ENCODE peak calls at places on chromosomes 12 and 14, in six cellular contexts. D, S, O, N, R and I are unnamed samples.

GRCh38 chr12:29847246-29847645 is 63.5 kb upstream of the TMTC1 start:
- DNase-seq in D (no peak), R (no peak), O (no peak), S (no peak), N (no peak), I (no peak)

GRCh38 chr12:131105736-131106356 is 152.1 kb downstream of the ADGRD1 start:
- DNase-seq in S (no peak), R (no peak), N (no peak), O (peak; percentile 15), D (no peak), I (no peak)

GRCh38 chr14:105069887-105070759 is 4.9 kb upstream of the GPR132 start:
- DNase-seq in O (peak; percentile 28), N (peak; percentile 26), S (no peak), R (no peak), D (peak; percentile 33), I (no peak)

GRCh38 chr12:72207756-72208155 is 64.4 kb upstream of the TRHDE start:
- DNase-seq in N (no peak), D (no peak), S (no peak), R (no peak), O (no peak), I (no peak)

GRCh38 chr12:10409387-10409786 is at the start of gene KLRC4:
- DNase-seq in N (peak; percentile 52), D (peak; percentile 16), S (no peak), O (no peak), R (no peak), I (no peak)

GRCh38 chr12:24111101-24111500 is 161.6 kb upstream of the SOX5 start:
- DNase-seq in D (peak; percentile 79), R (no peak), O (no peak), S (no peak), N (peak; percentile 13), I (no peak)

GRCh38 chr12:63821781-63822251 is 22.7 kb upstream of the SRGAP1 start:
- DNase-seq in N (no peak), R (no peak), S (no peak), O (no peak), D (peak; percentile 47), I (no peak)

GRCh38 chr12:94614288-94614721 is 36.1 kb downstream of the TMCC3 start:
- DNase-seq in S (peak; percentile 95), N (no peak), D (no peak), O (peak; percentile 76), R (no peak), I (peak; percentile 76)

GRCh38 chr14:101757064-101757838 is 4.3 kb upstream of the PPP2R5C start:
- DNase-seq in D (no peak), R (no peak), S (no peak), O (no peak), N (no peak), I (no peak)
- H4K8ac ChIP-seq in D (no peak overlapping the region), R (no peak overlapping the region), S (no peak overlapping the region), O (no peak overlapping the region), N (no peak overlapping the region), I (no peak overlapping the region)

GRCh38 chr12:66169221-66170170 is at the start of gene TMBIM4:
- DNase-seq in O (peak; percentile 92), S (peak; percentile 97), D (peak; percentile 95), R (peak; percentile 69), N (peak; percentile 88), I (peak; percentile 73)
- H3K18ac ChIP-seq in O (peak within 1 kb of the TSS; percentile 88), S (peak within 1 kb of the TSS; percentile 88), D (peak within 1 kb of the TSS; percentile 96), R (peak within 1 kb of the TSS; percentile 100), N (peak within 1 kb of the TSS; percentile 97), I (peak within 1 kb of the TSS; percentile 97)

GRCh38 chr14:102187044-102187443 is 47.3 kb downstream of the WDR20 start:
- DNase-seq in D (peak; percentile 87), O (no peak), R (no peak), S (no peak), N (peak; percentile 87), I (no peak)

GRCh38 chr14:102189858-102190257 is 50.2 kb downstream of the WDR20 start:
- DNase-seq in S (peak; percentile 26), D (no peak), R (no peak), N (no peak), O (no peak), I (no peak)

GRCh38 chr14:102185360-102185759 is 45.7 kb downstream of the WDR20 start:
- DNase-seq in S (no peak), O (no peak), R (no peak), N (no peak), D (no peak), I (no peak)

GRCh38 chr14:102188187-102188586 is 48.5 kb downstream of the WDR20 start:
- DNase-seq in D (no peak), R (no peak), S (no peak), N (no peak), O (no peak), I (no peak)

DNA sequence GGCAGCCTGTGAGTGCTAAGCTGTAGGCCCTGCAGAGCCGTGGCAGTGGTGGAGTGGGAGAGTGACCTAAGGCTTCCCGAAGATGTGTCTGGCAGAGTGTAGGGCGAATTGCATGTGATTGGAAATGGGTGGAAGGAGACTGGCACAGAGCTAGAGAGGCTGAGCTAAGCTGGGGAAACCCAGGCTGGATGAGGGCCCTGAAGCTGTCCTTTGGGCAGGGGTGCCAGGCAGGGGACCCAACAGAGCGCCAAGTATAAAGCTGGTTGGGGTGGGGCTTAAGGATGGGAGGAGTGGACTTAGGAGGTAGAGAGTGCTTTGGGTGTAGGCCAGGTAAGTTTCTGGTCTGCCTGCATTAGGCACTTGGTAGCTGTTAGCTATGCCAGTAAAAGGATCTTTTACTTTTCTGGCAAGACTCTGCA is 47.9 kb downstream of the WDR20 start:
- DNase-seq in R (no peak), D (no peak), S (no peak), N (no peak), O (no peak), I (no peak)
- H4K8ac ChIP-seq in R (no peak overlapping the region), D (no peak overlapping the region), S (no peak overlapping the region), N (peak overlapping the region; percentile 7), O (no peak overlapping the region), I (no peak overlapping the region)

GRCh38 chr12:120103371-120103770 is 13.2 kb downstream of the RAB35 start:
- DNase-seq in N (no peak), R (no peak), O (no peak), S (no peak), D (no peak), I (no peak)
- H3K18ac ChIP-seq in N (no peak overlapping the region), R (no peak overlapping the region), O (no peak overlapping the region), S (no peak overlapping the region), D (no peak overlapping the region), I (peak overlapping the region; percentile 18)

GRCh38 chr14:91061309-91061887 is 957 bp upstream of the RPS6KA5 start:
- DNase-seq in S (peak; percentile 60), O (no peak), R (no peak), D (no peak), N (no peak), I (no peak)

GRCh38 chr14:91062600-91062999 is 2.2 kb upstream of the RPS6KA5 start:
- DNase-seq in N (no peak), D (no peak), S (no peak), O (no peak), R (no peak), I (no peak)

GRCh38 chr14:91059576-91060471 is 617 bp downstream of the RPS6KA5 start:
- DNase-seq in S (peak; percentile 41), O (peak; percentile 60), D (no peak), R (peak; percentile 77), N (no peak), I (peak; percentile 39)

GRCh38 chr14:91063119-91063518 is 2.7 kb upstream of the RPS6KA5 start:
- DNase-seq in R (no peak), D (no peak), N (no peak), S (no peak), O (no peak), I (no peak)

DNA sequence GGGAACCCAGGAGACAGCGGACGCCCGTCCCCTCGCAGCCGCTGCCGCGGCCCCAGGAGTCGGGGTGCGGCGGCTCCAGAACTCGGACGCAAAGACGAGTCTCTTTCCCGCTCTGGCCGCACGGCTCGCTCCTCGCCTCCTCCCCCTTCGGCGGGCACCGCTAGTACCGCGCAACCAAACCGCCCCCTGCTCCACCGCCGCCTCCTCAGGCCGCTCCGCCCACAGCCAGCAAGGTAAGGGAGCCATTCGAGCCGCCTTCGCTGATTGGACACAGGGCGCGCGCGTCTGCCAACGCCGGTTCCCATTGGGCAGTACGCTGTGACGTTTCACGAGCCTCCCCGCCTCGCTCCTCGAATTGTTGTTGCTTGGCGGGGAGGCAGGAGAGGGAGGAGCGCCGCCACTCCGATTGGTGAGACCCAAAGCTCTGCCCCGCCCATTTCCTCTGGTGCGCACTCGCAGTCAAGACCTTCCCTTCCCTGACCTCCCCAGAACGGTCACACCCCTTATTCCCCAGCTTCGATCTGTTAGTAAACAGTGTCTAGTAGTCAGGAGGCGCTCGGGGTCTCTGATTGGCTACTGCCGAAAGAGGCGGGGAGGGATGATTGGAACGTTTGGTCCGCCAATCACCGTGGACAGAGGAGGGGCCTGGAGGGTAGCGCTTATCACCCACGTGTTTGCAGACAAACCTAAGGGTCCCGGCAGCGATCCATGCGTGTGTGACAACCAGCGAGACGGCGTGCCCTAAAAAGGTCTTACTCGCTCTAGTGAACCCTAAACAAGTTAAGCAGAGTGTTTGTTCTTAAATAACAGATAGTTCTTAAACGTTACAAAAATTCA is at the start of gene RPS6KA5:
- DNase-seq in R (peak; percentile 98), S (peak; percentile 100), N (peak; percentile 100), O (peak; percentile 100), D (peak; percentile 100), I (peak; percentile 100)
- H4K8ac ChIP-seq in R (peak within 1 kb of the TSS; percentile 97), S (no peak within 1 kb of the TSS), N (peak within 1 kb of the TSS; percentile 81), O (no peak within 1 kb of the TSS), D (no peak within 1 kb of the TSS), I (no peak within 1 kb of the TSS)